ENCODE peak calls at places on chromosomes 3 and 15, in four cellular contexts. R, D, W and J are unnamed samples.
A peak's percentile ranks its signal among the peaks of the same experiment; 100 is the strongest.

GRCh38 chr3:23676093-23676492 is 129.7 kb upstream of the UBE2E1 start:
- DNase-seq in R (no peak), D (no peak), W (no peak), J (no peak)

GRCh38 chr3:127779747-127780146 is 42.6 kb downstream of the MGLL start:
- DNase-seq in R (no peak), W (peak; percentile 46), D (no peak), J (no peak)

GRCh38 chr15:20295238-20295811 is 246.3 kb downstream of the GOLGA6L6 start:
- DNase-seq in W (no peak), D (no peak), R (peak; percentile 57), J (no peak)

GRCh38 chr15:69090197-69090948 is 70.1 kb upstream of the GLCE start:
- DNase-seq in W (no peak), R (no peak), D (no peak), J (no peak)

GRCh38 chr3:129615751-129616281 is 9.3 kb upstream of the PLXND1 start:
- DNase-seq in D (peak; percentile 45), W (no peak), R (peak; percentile 62), J (peak; percentile 55)

GRCh38 chr3:191768421-191768820 is 307.5 kb downstream of the PYDC2 start:
- DNase-seq in W (no peak), D (no peak), R (no peak), J (no peak)

GRCh38 chr3:24506966-24507775 is 12.5 kb upstream of the THRB start:
- DNase-seq in D (no peak), W (no peak), R (no peak), J (no peak)

GRCh38 chr15:74584779-74585178 is 30.9 kb upstream of the CLK3 start:
- DNase-seq in R (no peak), W (no peak), D (no peak), J (no peak)

GRCh38 chr3:38138347-38139190 is at the start of gene MYD88:
- DNase-seq in D (peak; percentile 90), R (peak; percentile 87), W (peak; percentile 82), J (peak; percentile 94)

GRCh38 chr3:81910244-81910852 is 148.9 kb upstream of the GBE1 start:
- DNase-seq in W (peak; percentile 22), R (no peak), D (no peak), J (no peak)

GRCh38 chr3:133464573-133464972 is 64.7 kb downstream of the BFSP2 start:
- DNase-seq in R (no peak), D (no peak), W (no peak), J (no peak)

GRCh38 chr3:72903004-72903403 is 15.2 kb downstream of the GXYLT2 start:
- DNase-seq in R (no peak), D (no peak), W (no peak), J (no peak)

GRCh38 chr3:11452988-11453847 is 181.0 kb downstream of the ATG7 start:
- DNase-seq in R (no peak), D (no peak), W (no peak), J (no peak)

GRCh38 chr3:165193392-165194268 is 2.6 kb downstream of the SLITRK3 start:
- DNase-seq in D (no peak), W (no peak), R (no peak), J (no peak)

GRCh38 chr15:81068516-81068915 is 65.6 kb upstream of the CFAP161 start:
- DNase-seq in W (no peak), D (no peak), R (peak; percentile 54), J (no peak)

GRCh38 chr3:65196663-65197062 is 508.9 kb upstream of the ADAMTS9 start:
- DNase-seq in D (no peak), W (no peak), R (no peak), J (no peak)

GRCh38 chr3:62724503-62724902 is 150.7 kb downstream of the CADPS start:
- DNase-seq in R (no peak), W (no peak), D (no peak), J (no peak)

GRCh38 chr3:30292192-30292893 is 314.1 kb upstream of the TGFBR2 start:
- DNase-seq in D (no peak), W (no peak), R (no peak), J (no peak)

GRCh38 chr3:158789592-158789991 is 12.3 kb upstream of the MFSD1 start:
- DNase-seq in W (no peak), R (no peak), D (no peak), J (no peak)

GRCh38 chr3:182683335-182684257 is 109.7 kb upstream of the ATP11B start:
- DNase-seq in R (peak; percentile 72), W (peak; percentile 79), D (peak; percentile 24), J (no peak)

GRCh38 chr15:97904196-97904572 is 56.3 kb upstream of the ARRDC4 start:
- DNase-seq in W (peak; percentile 19), D (peak; percentile 86), R (no peak), J (peak; percentile 76)

GRCh38 chr15:61038387-61038786 is 190.7 kb downstream of the RORA start:
- DNase-seq in W (no peak), D (no peak), R (peak; percentile 74), J (no peak)

GRCh38 chr15:66846031-66846430 is 144.0 kb downstream of the SMAD6 start:
- DNase-seq in R (no peak), D (no peak), W (no peak), J (no peak)

GRCh38 chr15:79675982-79676381 is 220.8 kb downstream of the MTHFS start:
- DNase-seq in R (no peak), D (no peak), W (no peak), J (no peak)

GRCh38 chr15:34610388-34610787 is 26.9 kb upstream of the GOLGA8B start:
- DNase-seq in R (no peak), W (no peak), D (no peak), J (no peak)

GRCh38 chr3:49722896-49723295 is 855 bp downstream of the GMPPB start:
- DNase-seq in R (no peak), D (no peak), W (peak; percentile 18), J (no peak)

GRCh38 chr3:29887450-29887849 is 606.6 kb downstream of the RBMS3 start:
- DNase-seq in D (no peak), R (no peak), W (no peak), J (no peak)

GRCh38 chr15:67807141-67807540 is 18.2 kb upstream of the SKOR1 start:
- DNase-seq in W (no peak), R (no peak), D (no peak), J (no peak)

GRCh38 chr15:90571063-90571541 is 41.4 kb downstream of the CRTC3 start:
- DNase-seq in D (no peak), W (no peak), R (peak; percentile 86), J (peak; percentile 60)

GRCh38 chr3:158768881-158769518 is 32.9 kb upstream of the MFSD1 start:
- DNase-seq in W (no peak), R (no peak), D (no peak), J (no peak)

GRCh38 chr3:57048052-57048671 is 12.3 kb upstream of the SPATA12 start:
- DNase-seq in R (peak; percentile 65), W (no peak), D (no peak), J (no peak)

GRCh38 chr3:134074001-134074789 is 44.5 kb upstream of the SLCO2A1 start:
- DNase-seq in D (no peak), R (no peak), W (no peak), J (no peak)

GRCh38 chr3:120567370-120568197 is 28.6 kb upstream of the NDUFB4 start:
- DNase-seq in D (no peak), W (no peak), R (no peak), J (no peak)

GRCh38 chr3:158053386-158053785 is 52.8 kb downstream of the SHOX2 start:
- DNase-seq in W (no peak), R (no peak), D (no peak), J (no peak)

GRCh38 chr15:57213783-57214366 is 162.4 kb upstream of the CGNL1 start:
- DNase-seq in W (peak; percentile 4), R (no peak), D (no peak), J (no peak)
- TF ChIP-seq CTCF in W (peak; percentile 18), R (peak; percentile 36), D (peak; percentile 60), J (peak; percentile 47)

GRCh38 chr3:195893916-195894315 is 14.4 kb downstream of the TNK2 start:
- DNase-seq in D (no peak), R (no peak), W (no peak), J (no peak)

GRCh38 chr3:195893516-195893915 is 14.8 kb downstream of the TNK2 start:
- DNase-seq in D (no peak), W (no peak), R (no peak), J (no peak)

GRCh38 chr3:195895900-195896360 is 12.4 kb downstream of the TNK2 start:
- DNase-seq in R (peak; percentile 81), W (peak; percentile 83), D (peak; percentile 70), J (peak; percentile 88)

GRCh38 chr3:195896361-195897080 is 11.8 kb downstream of the TNK2 start:
- DNase-seq in R (peak; percentile 73), W (no peak), D (no peak), J (no peak)

DNA sequence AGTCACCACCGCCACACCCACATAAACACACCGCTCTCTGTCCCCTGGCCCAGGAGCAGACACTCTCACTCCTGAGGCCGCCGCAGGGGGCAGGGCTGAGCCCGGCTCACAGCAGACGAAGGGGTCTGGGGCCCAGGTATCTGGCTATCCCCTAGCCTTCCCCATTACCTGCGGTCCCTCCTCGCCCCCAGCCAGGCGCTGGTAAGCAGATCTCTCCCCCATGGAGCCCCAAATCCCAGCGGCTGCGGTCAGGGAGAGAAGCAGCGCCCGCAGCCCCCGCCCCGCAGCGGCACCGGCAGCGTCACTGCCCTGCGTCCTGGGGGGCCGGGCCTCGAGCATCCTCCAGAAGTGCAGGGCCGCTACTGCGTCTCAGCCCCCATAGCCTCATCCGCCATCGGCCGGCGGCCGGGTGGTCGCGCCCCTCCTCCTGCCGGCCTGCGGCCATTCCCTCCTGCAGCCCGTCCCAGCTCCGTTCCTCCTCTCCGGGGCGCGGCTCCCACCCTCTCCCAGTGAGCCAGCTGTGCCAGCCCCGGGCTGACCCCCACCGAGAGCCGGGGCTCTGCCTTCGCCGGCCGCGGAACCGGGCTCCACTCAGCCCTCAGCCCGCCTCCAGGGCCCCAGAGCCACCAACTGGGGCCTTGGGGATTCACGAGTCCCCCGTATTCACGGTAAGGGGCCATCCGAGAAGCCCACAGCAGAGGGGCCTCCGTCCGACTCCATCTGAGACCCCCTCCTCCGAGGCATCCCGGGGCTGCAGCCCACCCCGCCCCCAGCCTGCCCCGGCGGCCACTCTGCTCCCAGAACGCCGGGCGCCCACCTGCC is 13.1 kb downstream of the TNK2 start:
- DNase-seq in D (peak; percentile 69), W (peak; percentile 90), R (no peak), J (peak; percentile 71)
- TF ChIP-seq CTCF in D (no peak), W (peak; percentile 47), R (no peak), J (no peak)

DNA sequence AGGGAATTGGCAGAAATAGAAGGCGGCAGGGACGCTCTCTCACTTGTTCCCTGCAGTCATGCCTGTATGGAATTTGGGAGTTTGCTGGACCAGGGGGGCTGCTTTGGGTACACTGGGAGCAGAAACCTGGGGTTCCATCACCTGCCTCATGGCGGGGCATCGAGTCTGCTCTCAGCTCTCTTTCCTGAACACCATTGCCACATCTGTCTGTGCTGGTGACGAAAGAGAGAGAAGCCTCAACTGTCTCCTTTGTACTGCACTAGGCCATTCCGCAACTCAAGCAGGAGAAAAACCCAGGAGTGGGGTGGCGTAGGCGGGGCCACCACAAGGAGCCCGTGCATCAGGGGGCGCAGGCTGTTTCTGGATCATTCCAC is 14.0 kb downstream of the TMEM158 start:
- DNase-seq in W (no peak), D (no peak), R (no peak), J (no peak)
- TF ChIP-seq CTCF in W (no peak), D (no peak), R (no peak), J (no peak)

GRCh38 chr3:468172-468571 is 271.6 kb downstream of the CHL1 start:
- DNase-seq in D (no peak), R (no peak), W (no peak), J (no peak)
- TF ChIP-seq CTCF in D (peak; percentile 55), R (no peak), W (peak; percentile 48), J (peak; percentile 34)